ENCODE peak calls at places on chromosomes 5 and 9, in six cellular contexts. One of them, this sample, is unnamed.
A peak's percentile ranks its signal among the peaks of the same experiment; 100 is the strongest.

GRCh38 chr5:72234265-72234700 is 85.8 kb downstream of the MRPS27 start:
- DNase-seq in right atrium auricular region: no peak
- DNase-seq in cardiac muscle cell: peak; percentile 62
- DNase-seq in mucosa of descending colon: no peak
- DNase-seq in heart right ventricle: no peak
- DNase-seq in prostate gland: no peak
- DNase-seq in this sample: peak; percentile 7

GRCh38 chr9:3361115-3361514 is 164.7 kb downstream of the RFX3 start:
- DNase-seq in right atrium auricular region: no peak
- DNase-seq in mucosa of descending colon: no peak
- DNase-seq in cardiac muscle cell: no peak
- DNase-seq in heart right ventricle: no peak
- DNase-seq in prostate gland: no peak
- DNase-seq in this sample: no peak

GRCh38 chr9:98775831-98776441 is 20.4 kb downstream of the ANKS6 start:
- DNase-seq in heart right ventricle: peak; percentile 45
- DNase-seq in prostate gland: no peak
- DNase-seq in right atrium auricular region: peak; percentile 56
- DNase-seq in cardiac muscle cell: peak; percentile 79
- DNase-seq in mucosa of descending colon: no peak
- DNase-seq in this sample: peak; percentile 86

GRCh38 chr9:14423816-14424261 is 109.9 kb upstream of the NFIB start:
- DNase-seq in mucosa of descending colon: no peak
- DNase-seq in heart right ventricle: no peak
- DNase-seq in right atrium auricular region: no peak
- DNase-seq in prostate gland: no peak
- DNase-seq in cardiac muscle cell: peak; percentile 88
- DNase-seq in this sample: no peak

GRCh38 chr5:45793638-45794532 is 97.7 kb upstream of the HCN1 start:
- DNase-seq in cardiac muscle cell: no peak
- DNase-seq in prostate gland: no peak
- DNase-seq in heart right ventricle: no peak
- DNase-seq in right atrium auricular region: no peak
- DNase-seq in mucosa of descending colon: no peak
- DNase-seq in this sample: no peak

GRCh38 chr9:21970001-21970799 is 24.0 kb downstream of the CDKN2A start:
- DNase-seq in cardiac muscle cell: no peak
- DNase-seq in heart right ventricle: no peak
- DNase-seq in prostate gland: no peak
- DNase-seq in mucosa of descending colon: no peak
- DNase-seq in right atrium auricular region: no peak
- DNase-seq in this sample: no peak

GRCh38 chr5:172153695-172154094 is 34.3 kb downstream of the STK10 start:
- DNase-seq in cardiac muscle cell: no peak
- DNase-seq in prostate gland: no peak
- DNase-seq in heart right ventricle: no peak
- DNase-seq in mucosa of descending colon: no peak
- DNase-seq in right atrium auricular region: no peak
- DNase-seq in this sample: no peak

GRCh38 chr9:80163889-80164288 is 592.1 kb downstream of the TLE4 start:
- DNase-seq in heart right ventricle: no peak
- DNase-seq in cardiac muscle cell: no peak
- DNase-seq in prostate gland: no peak
- DNase-seq in mucosa of descending colon: no peak
- DNase-seq in right atrium auricular region: no peak
- DNase-seq in this sample: no peak

GRCh38 chr5:64158827-64159226 is 6.8 kb upstream of the RNF180 start:
- DNase-seq in heart right ventricle: no peak
- DNase-seq in right atrium auricular region: no peak
- DNase-seq in mucosa of descending colon: no peak
- DNase-seq in cardiac muscle cell: no peak
- DNase-seq in prostate gland: no peak
- DNase-seq in this sample: no peak

GRCh38 chr5:77874691-77875090 is 98.6 kb upstream of the TBCA start:
- DNase-seq in heart right ventricle: no peak
- DNase-seq in mucosa of descending colon: no peak
- DNase-seq in cardiac muscle cell: no peak
- DNase-seq in prostate gland: no peak
- DNase-seq in right atrium auricular region: no peak
- DNase-seq in this sample: no peak

GRCh38 chr5:107248065-107248695 is 422.6 kb downstream of the EFNA5 start:
- DNase-seq in heart right ventricle: peak; percentile 29
- DNase-seq in prostate gland: peak; percentile 14
- DNase-seq in right atrium auricular region: no peak
- DNase-seq in mucosa of descending colon: no peak
- DNase-seq in cardiac muscle cell: peak; percentile 76
- DNase-seq in this sample: peak; percentile 59

GRCh38 chr9:95091971-95092320 is 225.6 kb downstream of the FANCC start:
- DNase-seq in heart right ventricle: no peak
- DNase-seq in cardiac muscle cell: peak; percentile 62
- DNase-seq in mucosa of descending colon: no peak
- DNase-seq in prostate gland: no peak
- DNase-seq in right atrium auricular region: no peak
- DNase-seq in this sample: peak; percentile 55

GRCh38 chr9:38117646-38118045 is 48.6 kb upstream of the SHB start:
- DNase-seq in cardiac muscle cell: no peak
- DNase-seq in mucosa of descending colon: no peak
- DNase-seq in heart right ventricle: no peak
- DNase-seq in right atrium auricular region: peak; percentile 32
- DNase-seq in prostate gland: no peak
- DNase-seq in this sample: peak; percentile 38

GRCh38 chr5:150641006-150641570 is 628 bp downstream of the SYNPO start:
- DNase-seq in prostate gland: no peak
- DNase-seq in right atrium auricular region: peak; percentile 85
- DNase-seq in mucosa of descending colon: no peak
- DNase-seq in cardiac muscle cell: peak; percentile 95
- DNase-seq in heart right ventricle: peak; percentile 83
- DNase-seq in this sample: no peak

GRCh38 chr5:167934561-167934971 is 356.9 kb upstream of the WWC1 start:
- DNase-seq in cardiac muscle cell: peak; percentile 79
- DNase-seq in mucosa of descending colon: no peak
- DNase-seq in right atrium auricular region: no peak
- DNase-seq in prostate gland: no peak
- DNase-seq in heart right ventricle: peak; percentile 80
- DNase-seq in this sample: peak; percentile 17

GRCh38 chr5:142514196-142514595 is 171.7 kb downstream of the FGF1 start:
- DNase-seq in mucosa of descending colon: no peak
- DNase-seq in heart right ventricle: no peak
- DNase-seq in prostate gland: no peak
- DNase-seq in right atrium auricular region: no peak
- DNase-seq in cardiac muscle cell: no peak
- DNase-seq in this sample: no peak

GRCh38 chr5:163385824-163386223 is 51.6 kb upstream of the CCNG1 start:
- DNase-seq in right atrium auricular region: no peak
- DNase-seq in heart right ventricle: no peak
- DNase-seq in mucosa of descending colon: no peak
- DNase-seq in cardiac muscle cell: no peak
- DNase-seq in prostate gland: no peak
- DNase-seq in this sample: no peak

GRCh38 chr5:163383754-163384153 is 53.6 kb upstream of the CCNG1 start:
- DNase-seq in cardiac muscle cell: no peak
- DNase-seq in prostate gland: no peak
- DNase-seq in mucosa of descending colon: no peak
- DNase-seq in right atrium auricular region: no peak
- DNase-seq in heart right ventricle: no peak
- DNase-seq in this sample: no peak

GRCh38 chr5:163386352-163386751 is 51.0 kb upstream of the CCNG1 start:
- DNase-seq in prostate gland: no peak
- DNase-seq in mucosa of descending colon: no peak
- DNase-seq in heart right ventricle: no peak
- DNase-seq in right atrium auricular region: no peak
- DNase-seq in cardiac muscle cell: no peak
- DNase-seq in this sample: no peak

GRCh38 chr5:163384669-163385068 is 52.7 kb upstream of the CCNG1 start:
- DNase-seq in heart right ventricle: no peak
- DNase-seq in prostate gland: no peak
- DNase-seq in mucosa of descending colon: no peak
- DNase-seq in right atrium auricular region: no peak
- DNase-seq in cardiac muscle cell: no peak
- DNase-seq in this sample: no peak

GRCh38 chr5:163385276-163385675 is 52.1 kb upstream of the CCNG1 start:
- DNase-seq in mucosa of descending colon: no peak
- DNase-seq in prostate gland: no peak
- DNase-seq in right atrium auricular region: peak; percentile 65
- DNase-seq in cardiac muscle cell: peak; percentile 96
- DNase-seq in heart right ventricle: peak; percentile 9
- DNase-seq in this sample: no peak
- H3K4me3 ChIP-seq in mucosa of descending colon: no peak overlapping the region
- H3K4me3 ChIP-seq in prostate gland: no peak overlapping the region
- H3K4me3 ChIP-seq in right atrium auricular region: no peak overlapping the region
- H3K4me3 ChIP-seq in cardiac muscle cell: no peak overlapping the region
- H3K4me3 ChIP-seq in heart right ventricle: no peak overlapping the region
- H3K4me3 ChIP-seq in this sample: no peak overlapping the region

GRCh38 chr9:131713016-131713415 is 26.9 kb downstream of the RAPGEF1 start:
- DNase-seq in right atrium auricular region: no peak
- DNase-seq in prostate gland: no peak
- DNase-seq in mucosa of descending colon: no peak
- DNase-seq in heart right ventricle: no peak
- DNase-seq in cardiac muscle cell: no peak
- DNase-seq in this sample: no peak
- H3K4me1 ChIP-seq in right atrium auricular region: no peaks in the 10 kb centered on the region
- H3K4me1 ChIP-seq in prostate gland: no peaks in the 10 kb centered on the region
- H3K4me1 ChIP-seq in mucosa of descending colon: peaks cover 8% of the 10 kb centered on the region
- H3K4me1 ChIP-seq in heart right ventricle: peaks cover 15% of the 10 kb centered on the region
- H3K4me1 ChIP-seq in cardiac muscle cell: peaks cover 33% of the 10 kb centered on the region
- H3K4me1 ChIP-seq in this sample: peaks cover 18% of the 10 kb centered on the region

GRCh38 chr5:79555418-79555817 is 41.5 kb upstream of the HOMER1 start:
- DNase-seq in cardiac muscle cell: no peak
- DNase-seq in heart right ventricle: no peak
- DNase-seq in mucosa of descending colon: no peak
- DNase-seq in prostate gland: no peak
- DNase-seq in right atrium auricular region: no peak
- DNase-seq in this sample: no peak

GRCh38 chr5:79547982-79548381 is 34.0 kb upstream of the HOMER1 start:
- DNase-seq in mucosa of descending colon: no peak
- DNase-seq in heart right ventricle: no peak
- DNase-seq in prostate gland: peak; percentile 79
- DNase-seq in right atrium auricular region: no peak
- DNase-seq in cardiac muscle cell: no peak
- DNase-seq in this sample: peak; percentile 28

GRCh38 chr5:79547429-79547822 is 33.5 kb upstream of the HOMER1 start:
- DNase-seq in right atrium auricular region: no peak
- DNase-seq in cardiac muscle cell: no peak
- DNase-seq in heart right ventricle: no peak
- DNase-seq in mucosa of descending colon: no peak
- DNase-seq in prostate gland: no peak
- DNase-seq in this sample: peak; percentile 20

GRCh38 chr5:79552984-79553383 is 39.0 kb upstream of the HOMER1 start:
- DNase-seq in cardiac muscle cell: peak; percentile 65
- DNase-seq in heart right ventricle: no peak
- DNase-seq in right atrium auricular region: no peak
- DNase-seq in mucosa of descending colon: no peak
- DNase-seq in prostate gland: no peak
- DNase-seq in this sample: no peak
- H3K4me3 ChIP-seq in cardiac muscle cell: no peak overlapping the region
- H3K4me3 ChIP-seq in heart right ventricle: no peak overlapping the region
- H3K4me3 ChIP-seq in right atrium auricular region: no peak overlapping the region
- H3K4me3 ChIP-seq in mucosa of descending colon: no peak overlapping the region
- H3K4me3 ChIP-seq in prostate gland: no peak overlapping the region
- H3K4me3 ChIP-seq in this sample: no peak overlapping the region

GRCh38 chr9:89447416-89447815 is 50.5 kb downstream of the SEMA4D start:
- DNase-seq in right atrium auricular region: no peak
- DNase-seq in prostate gland: no peak
- DNase-seq in heart right ventricle: no peak
- DNase-seq in cardiac muscle cell: no peak
- DNase-seq in mucosa of descending colon: peak; percentile 40
- DNase-seq in this sample: no peak
- H3K4me1 ChIP-seq in right atrium auricular region: no peaks in the 10 kb centered on the region
- H3K4me1 ChIP-seq in prostate gland: peaks cover 13% of the 10 kb centered on the region
- H3K4me1 ChIP-seq in heart right ventricle: no peaks in the 10 kb centered on the region
- H3K4me1 ChIP-seq in cardiac muscle cell: peaks cover 9% of the 10 kb centered on the region
- H3K4me1 ChIP-seq in mucosa of descending colon: peaks cover 12% of the 10 kb centered on the region
- H3K4me1 ChIP-seq in this sample: peaks cover 3% of the 10 kb centered on the region

GRCh38 chr5:1010641-1011046 is 2.0 kb downstream of the NKD2 start:
- DNase-seq in prostate gland: no peak
- DNase-seq in mucosa of descending colon: peak; percentile 37
- DNase-seq in heart right ventricle: no peak
- DNase-seq in cardiac muscle cell: no peak
- DNase-seq in right atrium auricular region: no peak
- DNase-seq in this sample: no peak

GRCh38 chr5:1012316-1012841 is 3.8 kb downstream of the NKD2 start:
- DNase-seq in heart right ventricle: no peak
- DNase-seq in right atrium auricular region: no peak
- DNase-seq in prostate gland: no peak
- DNase-seq in cardiac muscle cell: no peak
- DNase-seq in mucosa of descending colon: peak; percentile 45
- DNase-seq in this sample: no peak

GRCh38 chr5:1012900-1013237 is 4.3 kb downstream of the NKD2 start:
- DNase-seq in cardiac muscle cell: no peak
- DNase-seq in heart right ventricle: no peak
- DNase-seq in prostate gland: no peak
- DNase-seq in mucosa of descending colon: no peak
- DNase-seq in right atrium auricular region: no peak
- DNase-seq in this sample: no peak

GRCh38 chr5:1011226-1011631 is 2.6 kb downstream of the NKD2 start:
- DNase-seq in cardiac muscle cell: peak; percentile 28
- DNase-seq in prostate gland: no peak
- DNase-seq in heart right ventricle: no peak
- DNase-seq in mucosa of descending colon: peak; percentile 50
- DNase-seq in right atrium auricular region: no peak
- DNase-seq in this sample: peak; percentile 63

DNA sequence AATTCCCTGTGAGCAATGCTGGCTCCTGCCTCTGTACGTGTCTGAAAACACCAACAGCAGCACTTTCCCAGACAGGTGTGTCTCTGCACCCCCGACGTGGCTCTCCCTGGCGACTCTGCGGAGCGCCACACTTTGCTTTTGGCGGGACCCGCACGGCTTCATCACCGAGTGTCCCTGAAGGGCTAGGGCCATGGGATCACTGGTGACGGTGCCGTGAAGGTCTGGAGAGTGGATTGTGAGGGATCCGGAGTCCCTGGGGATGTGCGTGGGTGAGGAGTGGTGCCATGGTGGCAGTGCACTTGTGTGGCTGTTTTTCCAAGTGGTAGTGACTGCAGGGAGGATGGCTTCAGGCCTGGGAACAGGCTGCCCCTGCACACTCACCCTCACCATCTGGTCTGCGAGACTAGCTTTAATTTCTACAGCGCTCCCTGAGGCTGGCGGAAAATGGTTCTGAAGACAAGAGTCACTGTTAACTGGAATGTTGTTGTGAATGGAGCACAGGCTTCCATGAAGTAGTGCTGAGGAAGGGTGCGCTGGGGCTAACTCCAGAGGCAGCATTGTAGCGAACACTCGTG is 3.2 kb downstream of the NKD2 start:
- DNase-seq in heart right ventricle: no peak
- DNase-seq in cardiac muscle cell: no peak
- DNase-seq in prostate gland: no peak
- DNase-seq in right atrium auricular region: no peak
- DNase-seq in mucosa of descending colon: peak; percentile 34
- DNase-seq in this sample: no peak
- H3K4me3 ChIP-seq in heart right ventricle: no peak overlapping the region
- H3K4me3 ChIP-seq in cardiac muscle cell: no peak overlapping the region
- H3K4me3 ChIP-seq in prostate gland: no peak overlapping the region
- H3K4me3 ChIP-seq in right atrium auricular region: no peak overlapping the region
- H3K4me3 ChIP-seq in mucosa of descending colon: no peak overlapping the region
- H3K4me3 ChIP-seq in this sample: no peak overlapping the region

GRCh38 chr9:136087741-136088480 is 7.2 kb downstream of the NACC2 start:
- DNase-seq in cardiac muscle cell: no peak
- DNase-seq in mucosa of descending colon: peak; percentile 40
- DNase-seq in heart right ventricle: no peak
- DNase-seq in right atrium auricular region: no peak
- DNase-seq in prostate gland: no peak
- DNase-seq in this sample: no peak
- H3K4me1 ChIP-seq in cardiac muscle cell: no peaks in the 10 kb centered on the region
- H3K4me1 ChIP-seq in mucosa of descending colon: peaks cover 4% of the 10 kb centered on the region
- H3K4me1 ChIP-seq in heart right ventricle: peaks cover 41% of the 10 kb centered on the region
- H3K4me1 ChIP-seq in right atrium auricular region: no peaks in the 10 kb centered on the region
- H3K4me1 ChIP-seq in prostate gland: peaks cover 8% of the 10 kb centered on the region
- H3K4me1 ChIP-seq in this sample: peaks cover 13% of the 10 kb centered on the region

GRCh38 chr5:61626639-61627282 is 294.7 kb downstream of the ZSWIM6 start:
- DNase-seq in cardiac muscle cell: no peak
- DNase-seq in heart right ventricle: no peak
- DNase-seq in mucosa of descending colon: no peak
- DNase-seq in right atrium auricular region: no peak
- DNase-seq in prostate gland: no peak
- DNase-seq in this sample: no peak
- H3K4me3 ChIP-seq in cardiac muscle cell: no peak overlapping the region
- H3K4me3 ChIP-seq in heart right ventricle: peak overlapping the region; percentile 68
- H3K4me3 ChIP-seq in mucosa of descending colon: no peak overlapping the region
- H3K4me3 ChIP-seq in right atrium auricular region: peak overlapping the region; percentile 52
- H3K4me3 ChIP-seq in prostate gland: peak overlapping the region; percentile 24
- H3K4me3 ChIP-seq in this sample: no peak overlapping the region